ENCODE peak calls at places on chromosomes 16 and 17, in four cellular contexts. X, H, I and W are unnamed samples.
A peak's percentile ranks its signal among the peaks of the same experiment; 100 is the strongest.

GRCh38 chr16:57647136-57647875 is 18.9 kb downstream of the ADGRG1 start:
- DNase-seq in X (no peak), H (no peak), I (peak; percentile 33), W (no peak)

GRCh38 chr16:63913278-63913677 is 1208.6 kb downstream of the CDH11 start:
- DNase-seq in X (no peak), H (no peak), I (no peak), W (no peak)

GRCh38 chr16:1428511-1428910 is 2.4 kb upstream of the PERCC1 start:
- DNase-seq in X (no peak), H (no peak), I (peak; percentile 40), W (peak; percentile 70)

GRCh38 chr17:63635787-63636186 is 13.6 kb downstream of the MAP3K3 start:
- DNase-seq in X (no peak), H (no peak), I (no peak), W (no peak)

GRCh38 chr16:1133810-1134520 is 18.9 kb upstream of the CACNA1H start:
- DNase-seq in X (no peak), H (no peak), I (no peak), W (no peak)

GRCh38 chr17:62611767-62612166 is 15.7 kb upstream of the MRC2 start:
- DNase-seq in X (no peak), H (no peak), I (no peak), W (no peak)

GRCh38 chr16:81831722-81832126 is 52.6 kb downstream of the PLCG2 start:
- DNase-seq in X (peak; percentile 18), H (no peak), I (peak; percentile 19), W (no peak)

GRCh38 chr16:69598045-69598444 is 32.3 kb downstream of the NFAT5 start:
- DNase-seq in X (no peak), H (no peak), I (no peak), W (no peak)

GRCh38 chr17:80619535-80620235 is 75.0 kb downstream of the RPTOR start:
- DNase-seq in X (no peak), H (no peak), I (peak; percentile 15), W (no peak)

GRCh38 chr16:88910284-88911147 is 44.1 kb upstream of the PABPN1L start:
- DNase-seq in X (no peak), H (no peak), I (no peak), W (no peak)

GRCh38 chr17:16027708-16028584 is 28.3 kb downstream of the TTC19 start:
- DNase-seq in X (no peak), H (no peak), I (peak; percentile 95), W (no peak)

GRCh38 chr16:85979605-85980004 is 80.6 kb downstream of the IRF8 start:
- DNase-seq in X (no peak), H (no peak), I (no peak), W (no peak)

GRCh38 chr16:79092846-79093245 is 507.7 kb downstream of the MAF start:
- DNase-seq in X (no peak), H (no peak), I (no peak), W (no peak)

GRCh38 chr16:13875614-13876284 is 44.2 kb upstream of the ERCC4 start:
- DNase-seq in X (no peak), H (no peak), I (no peak), W (no peak)

GRCh38 chr16:58843675-58844074 is 109.6 kb upstream of the GOT2 start:
- DNase-seq in X (no peak), H (peak; percentile 42), I (peak; percentile 21), W (peak; percentile 38)

GRCh38 chr17:49861150-49861884 is 13.4 kb upstream of the TAC4 start:
- DNase-seq in X (peak; percentile 39), H (peak; percentile 93), I (peak; percentile 60), W (peak; percentile 78)

GRCh38 chr16:53743149-53743566 is 39.2 kb downstream of the FTO start:
- DNase-seq in X (no peak), H (no peak), I (peak; percentile 55), W (peak; percentile 51)

GRCh38 chr17:72392056-72393010 is 271.5 kb downstream of the SOX9 start:
- DNase-seq in X (no peak), H (no peak), I (peak; percentile 89), W (no peak)

GRCh38 chr17:58667934-58668597 is 23.8 kb downstream of the TEX14 start:
- DNase-seq in X (no peak), H (no peak), I (peak; percentile 29), W (no peak)

GRCh38 chr16:52558448-52558847 is 11.5 kb upstream of the TOX3 start:
- DNase-seq in X (no peak), H (no peak), I (no peak), W (no peak)
- H3K4me1 ChIP-seq in X (no peaks in the 10 kb centered on the region), H (no peaks in the 10 kb centered on the region), I (no peaks in the 10 kb centered on the region), W (peaks cover 11% of the 10 kb centered on the region)

GRCh38 chr17:73500414-73500999 is 143.7 kb downstream of the SDK2 start:
- DNase-seq in X (no peak), H (no peak), I (no peak), W (no peak)
- H3K4me1 ChIP-seq in X (no peaks in the 10 kb centered on the region), H (peaks cover 15% of the 10 kb centered on the region), I (no peaks in the 10 kb centered on the region), W (no peaks in the 10 kb centered on the region)

DNA sequence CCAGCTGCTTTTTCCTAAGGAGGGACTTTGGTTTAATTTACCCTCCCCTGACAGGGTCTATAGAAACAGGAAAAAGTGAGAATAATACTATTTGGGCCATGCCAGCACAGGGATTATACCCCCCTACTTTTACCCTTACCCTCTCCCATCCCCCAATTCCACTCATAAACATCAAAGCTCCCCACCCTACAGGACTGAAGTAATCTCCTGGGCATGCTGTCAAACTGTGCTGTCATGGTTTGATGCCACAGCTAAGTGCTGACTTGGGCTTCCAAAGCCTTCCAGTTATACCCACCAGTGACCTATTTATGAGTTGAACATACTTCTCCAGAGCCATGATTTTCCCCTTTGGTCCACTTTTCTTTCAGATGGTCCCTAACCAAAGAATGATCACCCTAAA is 12.8 kb downstream of the PHF12 start:
- DNase-seq in X (no peak), H (no peak), I (peak; percentile 52), W (no peak)
- H3K4me1 ChIP-seq in X (peaks cover 9% of the 10 kb centered on the region), H (no peaks in the 10 kb centered on the region), I (peaks cover 30% of the 10 kb centered on the region), W (peaks cover 62% of the 10 kb centered on the region)

DNA sequence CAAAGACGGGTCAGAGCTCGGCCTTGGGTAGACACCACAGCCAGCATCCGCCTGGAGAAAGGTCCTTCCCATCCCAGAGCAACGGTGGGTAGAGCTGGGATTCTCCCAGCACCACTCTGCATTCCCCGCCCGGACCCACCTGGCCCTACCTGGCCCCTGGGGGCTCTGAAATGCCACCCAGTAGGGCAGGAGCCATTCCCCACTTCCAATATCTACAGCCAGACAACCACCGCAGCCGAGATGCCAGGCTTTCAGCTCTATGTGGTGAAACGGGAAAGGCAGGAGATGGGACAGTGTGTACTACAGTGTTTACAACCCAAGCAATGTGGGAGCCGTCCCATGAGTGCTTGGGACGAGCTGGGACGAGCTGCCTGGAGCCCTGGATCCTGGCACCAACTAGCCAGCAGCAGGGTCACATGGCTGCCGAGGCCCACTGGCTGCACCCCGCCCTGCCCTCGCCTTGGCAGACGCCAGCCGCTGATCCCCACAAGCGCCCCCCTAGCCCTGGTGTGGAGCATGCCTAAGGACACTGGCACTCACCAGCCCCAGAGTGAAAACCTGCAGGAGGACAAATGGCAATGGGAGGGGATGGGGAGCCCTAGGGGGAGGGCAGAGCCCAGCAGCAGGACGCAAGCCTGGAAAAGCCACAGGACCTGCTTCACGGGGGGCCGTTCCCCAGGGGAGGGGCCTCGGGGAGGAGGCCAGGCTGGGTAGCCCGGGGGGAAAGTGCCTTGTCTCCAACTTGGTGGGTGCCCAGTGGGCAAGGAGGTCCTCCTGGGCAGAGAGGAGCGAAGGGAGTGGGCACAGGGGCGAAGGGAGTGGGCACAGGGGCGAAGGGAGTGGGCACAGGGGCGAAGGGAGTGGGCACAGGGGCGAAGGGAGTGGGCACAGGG is 13.5 kb downstream of the TMC6 start:
- DNase-seq in X (no peak), H (peak; percentile 49), I (no peak), W (no peak)
- H3K4me1 ChIP-seq in X (no peaks in the 10 kb centered on the region), H (peaks cover 19% of the 10 kb centered on the region), I (no peaks in the 10 kb centered on the region), W (no peaks in the 10 kb centered on the region)

GRCh38 chr17:51721711-51722110 is 436.8 kb downstream of the CA10 start:
- DNase-seq in X (no peak), H (no peak), I (no peak), W (no peak)

GRCh38 chr17:51722994-51723393 is 435.5 kb downstream of the CA10 start:
- DNase-seq in X (no peak), H (no peak), I (no peak), W (no peak)

GRCh38 chr17:51720439-51720838 is 438.1 kb downstream of the CA10 start:
- DNase-seq in X (no peak), H (no peak), I (no peak), W (no peak)

GRCh38 chr17:51718945-51719344 is 439.6 kb downstream of the CA10 start:
- DNase-seq in X (no peak), H (no peak), I (no peak), W (no peak)
- H3K4me1 ChIP-seq in X (peaks cover 2% of the 10 kb centered on the region), H (peaks cover 3% of the 10 kb centered on the region), I (no peaks in the 10 kb centered on the region), W (no peaks in the 10 kb centered on the region)

GRCh38 chr17:77326636-77327035 is 185.9 kb downstream of the SEC14L1 start:
- DNase-seq in X (no peak), H (no peak), I (no peak), W (no peak)
- H3K4me1 ChIP-seq in X (peaks cover 22% of the 10 kb centered on the region), H (peaks cover 52% of the 10 kb centered on the region), I (peaks cover 32% of the 10 kb centered on the region), W (peaks cover 11% of the 10 kb centered on the region)